ENCODE peak calls at places on chromosomes 6 and 20, in five cellular contexts. K, N, D, P and Y are unnamed samples.

GRCh38 chr6:137342607-137343186 is 123.5 kb upstream of the IFNGR1 start:
- DNase-seq in D (no peak), K (no peak), P (no peak), N (no peak), Y (no peak)

GRCh38 chr20:34522969-34523871 is 7.0 kb downstream of the DYNLRB1 start:
- DNase-seq in N (peak), D (no peak), K (peak), P (peak), Y (peak)

GRCh38 chr6:108200631-108201030 is 34.8 kb downstream of the NR2E1 start:
- DNase-seq in K (no peak), D (no peak), P (no peak), N (peak), Y (peak)

GRCh38 chr6:145213614-145214013 is 521.7 kb downstream of the EPM2A start:
- DNase-seq in P (no peak), D (no peak), N (no peak), K (no peak), Y (no peak)

GRCh38 chr6:82955841-82956240 is 109.8 kb downstream of the UBE3D start:
- DNase-seq in K (no peak), P (no peak), N (no peak), D (no peak), Y (peak)

GRCh38 chr20:20184149-20184548 is 131.8 kb downstream of the CFAP61 start:
- DNase-seq in D (no peak), P (no peak), K (no peak), N (no peak), Y (no peak)

GRCh38 chr6:100099189-100100074 is 105.4 kb upstream of the MCHR2 start:
- DNase-seq in D (no peak), P (no peak), N (no peak), K (no peak), Y (peak)

GRCh38 chr6:46888031-46888430 is 33.7 kb downstream of the ADGRF5 start:
- DNase-seq in N (peak), D (no peak), K (no peak), P (no peak), Y (no peak)

GRCh38 chr6:169454204-169454871 is 200.7 kb upstream of the THBS2 start:
- DNase-seq in K (peak), D (no peak), P (no peak), N (peak), Y (peak)

GRCh38 chr6:31946370-31946885 is 533 bp downstream of the CFB start:
- DNase-seq in P (peak), D (no peak), N (no peak), K (no peak), Y (no peak)

GRCh38 chr20:33277471-33278441 is 5.3 kb upstream of the BPIFB1 start:
- DNase-seq in P (no peak), K (no peak), D (no peak), N (peak), Y (no peak)

GRCh38 chr20:54772931-54773642 is 297.7 kb downstream of the DOK5 start:
- DNase-seq in P (no peak), K (no peak), D (no peak), N (no peak), Y (no peak)

GRCh38 chr6:156729248-156729647 is 47.9 kb upstream of the ARID1B start:
- DNase-seq in N (no peak), D (no peak), K (no peak), P (no peak), Y (peak)

GRCh38 chr6:151374024-151374423 is 17.3 kb downstream of the ZBTB2 start:
- DNase-seq in D (no peak), K (no peak), P (peak), N (peak), Y (no peak)

GRCh38 chr6:81929828-81930227 is 177.3 kb upstream of the TENT5A start:
- DNase-seq in D (no peak), P (no peak), N (no peak), K (no peak), Y (no peak)

GRCh38 chr6:136524339-136524935 is 25.8 kb downstream of the MAP7 start:
- DNase-seq in P (no peak), K (no peak), D (no peak), N (no peak), Y (no peak)

GRCh38 chr20:58084566-58084965 is 143.9 kb downstream of the ANKRD60 start:
- DNase-seq in K (no peak), N (no peak), D (no peak), P (peak), Y (no peak)

GRCh38 chr6:116666869-116667268 is 1.7 kb downstream of the ZUP1 start:
- DNase-seq in N (no peak), D (no peak), K (no peak), P (no peak), Y (no peak)

GRCh38 chr6:80174931-80175572 is 68.6 kb downstream of the BCKDHB start:
- DNase-seq in D (no peak), P (no peak), K (no peak), N (no peak), Y (peak)

GRCh38 chr6:138188278-138188923 is 26.7 kb downstream of the ARFGEF3 start:
- DNase-seq in P (no peak), D (no peak), N (peak), K (no peak), Y (no peak)

GRCh38 chr6:100342830-100343229 is 121.9 kb downstream of the SIM1 start:
- DNase-seq in K (no peak), N (no peak), P (no peak), D (no peak), Y (peak)

GRCh38 chr20:53146201-53146891 is 174.2 kb downstream of the TSHZ2 start:
- DNase-seq in N (no peak), D (no peak), K (no peak), P (no peak), Y (no peak)

GRCh38 chr6:167474725-167475124 is 149.8 kb downstream of the TTLL2 start:
- DNase-seq in N (no peak), P (peak), D (no peak), K (no peak), Y (no peak)

GRCh38 chr6:89375427-89375868 is 22.9 kb upstream of the UBE2J1 start:
- DNase-seq in P (peak), N (peak), K (peak), D (peak), Y (no peak)

GRCh38 chr6:65728879-65729479 is 22.0 kb upstream of the EYS start:
- DNase-seq in D (no peak), N (no peak), K (no peak), P (no peak), Y (no peak)

GRCh38 chr6:3618300-3619041 is 133.0 kb downstream of the PXDC1 start:
- DNase-seq in N (no peak), K (no peak), D (no peak), P (no peak), Y (no peak)

GRCh38 chr6:25476126-25476525 is 175.9 kb upstream of the SCGN start:
- DNase-seq in D (no peak), N (no peak), K (no peak), P (no peak), Y (peak)

GRCh38 chr20:400451-401275 is 7.4 kb upstream of the RBCK1 start:
- DNase-seq in N (no peak), P (no peak), K (no peak), D (no peak), Y (no peak)

GRCh38 chr6:154276810-154277577 is 79.6 kb downstream of the IPCEF1 start:
- DNase-seq in N (no peak), P (no peak), D (no peak), K (no peak), Y (no peak)

GRCh38 chr6:122770835-122771601 is 8.5 kb upstream of the FABP7 start:
- DNase-seq in N (no peak), D (no peak), P (peak), K (no peak), Y (no peak)
- TF ChIP-seq CTCF in N (no peak), D (no peak), P (peak), K (no peak), Y (no peak)

GRCh38 chr20:22101606-22102005 is 396.1 kb downstream of the PAX1 start:
- DNase-seq in K (no peak), N (no peak), D (no peak), P (no peak), Y (no peak)

GRCh38 chr20:22106308-22106938 is 401.0 kb downstream of the PAX1 start:
- DNase-seq in P (peak), K (no peak), D (no peak), N (no peak), Y (no peak)
- TF ChIP-seq CTCF in P (peak), K (no peak), D (peak), N (no peak), Y (peak)

DNA sequence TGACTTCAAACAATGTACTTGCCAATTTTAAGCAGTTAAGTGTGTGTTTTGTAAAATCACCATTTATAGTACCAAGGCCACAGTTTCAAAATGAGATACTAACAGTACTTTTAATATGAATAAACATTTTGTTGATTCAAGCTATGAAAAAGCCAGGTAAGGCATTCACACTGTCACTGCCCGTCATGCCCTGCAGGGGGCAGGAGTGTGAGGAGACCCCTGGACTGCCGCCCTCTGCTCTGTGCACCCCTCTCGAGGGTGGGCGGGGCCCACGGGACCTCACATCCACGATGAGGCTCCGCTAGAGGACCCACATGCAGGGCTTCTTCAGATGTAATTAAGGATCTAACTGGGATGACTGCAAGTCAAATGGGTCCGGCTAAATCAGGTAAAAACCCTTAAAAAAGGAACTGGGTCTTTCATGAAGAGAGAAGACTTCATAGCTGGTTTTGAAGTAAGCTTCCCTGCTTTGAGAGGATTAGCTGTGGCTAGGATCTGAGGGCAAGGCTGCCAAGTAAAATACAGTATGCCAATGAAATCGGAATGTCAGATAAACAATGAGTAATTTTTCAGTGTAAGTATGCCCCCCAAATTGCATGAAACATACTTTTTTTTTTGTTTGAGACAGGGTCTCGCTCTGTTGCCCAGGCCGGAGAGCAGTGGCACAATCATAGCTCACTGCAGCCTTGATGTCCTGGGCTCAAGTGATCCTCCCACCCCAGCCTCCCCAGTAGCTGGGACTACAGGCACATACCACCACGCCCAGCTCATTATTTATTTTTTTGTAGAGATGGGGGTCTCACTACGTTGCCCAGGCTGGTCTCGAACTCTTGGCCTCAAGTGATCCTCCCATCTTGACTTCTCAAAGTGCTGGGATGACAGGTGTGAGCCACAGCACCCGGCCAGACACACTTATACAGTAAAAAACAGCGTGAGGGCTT is 18.7 kb downstream of the DIDO1 start:
- DNase-seq in P (peak), K (no peak), N (no peak), D (no peak), Y (no peak)
- TF ChIP-seq CTCF in P (peak), K (peak), N (peak), D (peak), Y (peak)

DNA sequence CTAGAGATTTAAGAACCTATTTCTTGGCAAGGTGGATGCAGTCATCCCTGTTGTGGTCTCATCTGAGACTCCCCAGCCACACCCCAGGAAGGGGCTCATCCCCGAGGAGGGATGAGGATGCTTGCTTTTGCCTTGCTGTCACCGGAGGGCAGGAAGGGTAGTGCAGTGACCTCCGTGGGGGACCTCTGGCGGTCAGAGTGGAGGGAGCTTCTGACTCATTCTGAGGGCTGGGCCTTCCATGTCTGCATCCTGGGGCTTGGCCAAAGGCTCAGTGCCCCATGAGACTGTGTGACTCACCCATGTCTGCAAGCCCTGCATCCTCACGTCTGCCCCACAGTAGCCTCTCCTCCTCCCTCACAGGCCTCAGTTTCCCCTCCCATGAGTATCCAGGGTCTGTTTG is 38.7 kb downstream of the UQCC2 start:
- DNase-seq in D (no peak), N (peak), P (peak), K (peak), Y (peak)
- TF ChIP-seq CTCF in D (peak), N (peak), P (peak), K (peak), Y (peak)

GRCh38 chr20:10412591-10413408 is 21.2 kb downstream of the MKKS start:
- DNase-seq in K (no peak), P (no peak), N (no peak), D (no peak), Y (no peak)
- TF ChIP-seq CTCF in K (no peak), P (peak), N (no peak), D (no peak), Y (peak)